ENCODE peak calls at places on chromosomes 1 and 21, in seven cellular contexts. Z is A549; I is WERI-Rb-1; X is NCI-H748 treated with DMSO at 0.1 percent for 48 hours; H is H9; F is NCI-H1092; V is stimulated activated naive CD4-positive, alpha-beta T cell. D is an unnamed sample.

GRCh38 chr1:50418600-50419109 is 4.6 kb downstream of the DMRTA2 start:
- DNase-seq in Z (no peak), I (no peak), X (no peak), H (peak), F (no peak), V (no peak), D (no peak)

GRCh38 chr1:10698726-10699469 is 97.5 kb downstream of the CASZ1 start:
- DNase-seq in Z (no peak), I (no peak), X (no peak), H (no peak), F (no peak), V (no peak), D (no peak)

GRCh38 chr1:211632808-211633522 is 42.5 kb downstream of the NEK2 start:
- DNase-seq in Z (no peak), I (peak), X (no peak), H (no peak), F (no peak), V (no peak), D (peak)

GRCh38 chr1:89808429-89809117 is 12.3 kb upstream of the LRRC8D start:
- DNase-seq in Z (peak), I (no peak), X (no peak), H (peak), F (no peak), V (no peak), D (peak)

GRCh38 chr1:93615201-93616150 is 66.2 kb downstream of the BCAR3 start:
- DNase-seq in Z (peak), I (no peak), X (no peak), H (peak), F (no peak), V (no peak), D (peak)

GRCh38 chr1:23759277-23759676 is 16.0 kb downstream of the ELOA start:
- DNase-seq in Z (no peak), I (no peak), X (no peak), H (no peak), F (no peak), V (no peak), D (no peak)

GRCh38 chr21:43957629-43958362 is 54.3 kb upstream of the TRAPPC10 start:
- DNase-seq in Z (no peak), I (no peak), X (no peak), H (no peak), F (no peak), V (no peak), D (no peak)

GRCh38 chr21:28832013-28832714 is 160.5 kb downstream of the LTN1 start:
- DNase-seq in Z (no peak), I (no peak), X (no peak), H (no peak), F (no peak), V (peak), D (no peak)

GRCh38 chr1:180156631-180157091 is 2.0 kb downstream of the QSOX1 start:
- DNase-seq in Z (no peak), I (no peak), X (no peak), H (no peak), F (no peak), V (no peak), D (peak)

GRCh38 chr1:1462318-1462966 is 9.1 kb upstream of the ATAD3B start:
- DNase-seq in Z (no peak), I (no peak), X (no peak), H (no peak), F (no peak), V (no peak), D (no peak)

GRCh38 chr21:14482165-14482564 is 64.0 kb downstream of the SAMSN1 start:
- DNase-seq in Z (no peak), I (no peak), X (no peak), H (no peak), F (no peak), V (peak), D (no peak)

GRCh38 chr1:153566414-153567371 is 1.0 kb upstream of the S100A2 start:
- DNase-seq in Z (peak), I (peak), X (no peak), H (peak), F (peak), V (no peak), D (peak)

GRCh38 chr1:207856276-207857023 is 54.5 kb downstream of the CD34 start:
- DNase-seq in Z (no peak), I (no peak), X (no peak), H (no peak), F (no peak), V (no peak), D (no peak)

GRCh38 chr1:61752921-61753389 is 10.7 kb downstream of the PATJ start:
- DNase-seq in Z (no peak), I (no peak), X (peak), H (no peak), F (no peak), V (no peak), D (no peak)

GRCh38 chr1:109248797-109249629 is at the start of gene CELSR2:
- DNase-seq in Z (peak), I (peak), X (peak), H (peak), F (peak), V (peak), D (peak)

GRCh38 chr1:18109756-18110597 is 2.4 kb downstream of the IGSF21 start:
- DNase-seq in Z (peak), I (peak), X (no peak), H (peak), F (peak), V (no peak), D (no peak)

GRCh38 chr1:241934843-241935242 is 22.7 kb upstream of the BECN2 start:
- DNase-seq in Z (no peak), I (no peak), X (no peak), H (no peak), F (no peak), V (no peak), D (no peak)

GRCh38 chr21:8994640-8995511 is 1526.5 kb upstream of the TPTE start:
- DNase-seq in Z (peak), I (no peak), X (no peak), H (no peak), F (no peak), V (no peak), D (no peak)

GRCh38 chr1:22723151-22723550 is 12.5 kb downstream of the EPHB2 start:
- DNase-seq in Z (no peak), I (no peak), X (no peak), H (no peak), F (no peak), V (no peak), D (no peak)

GRCh38 chr1:241985787-241986186 is 13.1 kb downstream of the MAP1LC3C start:
- DNase-seq in Z (peak), I (peak), X (no peak), H (peak), F (peak), V (no peak), D (no peak)

GRCh38 chr21:46098303-46099141 is 610 bp downstream of the COL6A2 start:
- DNase-seq in Z (no peak), I (peak), X (no peak), H (peak), F (no peak), V (no peak), D (peak)

GRCh38 chr21:26116456-26117011 is 54.0 kb downstream of the APP start:
- DNase-seq in Z (no peak), I (no peak), X (no peak), H (no peak), F (no peak), V (no peak), D (peak)